ENCODE peak calls at places on chromosome 6, in five cellular contexts. R is ovary, Y is transverse colon, X is stomach, G is tibial nerve. B is an unnamed sample.

GRCh38 chr6:33412140-33413009 is 1.6 kb downstream of the PHF1 start:
- DNase-seq in R (no peak), Y (no peak), X (no peak), G (no peak), B (no peak)

GRCh38 chr6:111805511-111806181 is 67.6 kb downstream of the FYN start:
- DNase-seq in R (no peak), Y (no peak), X (no peak), G (no peak), B (no peak)

GRCh38 chr6:80223743-80224212 is 117.3 kb downstream of the BCKDHB start:
- DNase-seq in R (no peak), Y (no peak), X (no peak), G (no peak), B (no peak)

GRCh38 chr6:134519456-134519855 is 201.5 kb upstream of the SGK1 start:
- DNase-seq in R (no peak), Y (no peak), X (no peak), G (no peak), B (no peak)

GRCh38 chr6:44661221-44661609 is 273.7 kb downstream of the CDC5L start:
- DNase-seq in R (no peak), Y (no peak), X (no peak), G (no peak), B (no peak)

GRCh38 chr6:63615590-63615989 is 20.0 kb upstream of the PHF3 start:
- DNase-seq in R (no peak), Y (no peak), X (no peak), G (no peak), B (no peak)

GRCh38 chr6:160036790-160037206 is 67.9 kb downstream of the IGF2R start:
- DNase-seq in R (no peak), Y (no peak), X (no peak), G (peak; percentile 41), B (no peak)

GRCh38 chr6:125834347-125834746 is 43.6 kb downstream of the NCOA7 start:
- DNase-seq in R (no peak), Y (no peak), X (no peak), G (no peak), B (no peak)

GRCh38 chr6:57257911-57258541 is 35.9 kb upstream of the RAB23 start:
- DNase-seq in R (no peak), Y (no peak), X (no peak), G (no peak), B (no peak)

GRCh38 chr6:679282-679681 is 13.7 kb downstream of the EXOC2 start:
- DNase-seq in R (no peak), Y (no peak), X (no peak), G (no peak), B (no peak)

GRCh38 chr6:145733207-145733606 is 2.1 kb downstream of the EPM2A start:
- DNase-seq in R (no peak), Y (no peak), X (no peak), G (no peak), B (no peak)

GRCh38 chr6:25504661-25505060 is 147.4 kb upstream of the SCGN start:
- DNase-seq in R (no peak), Y (no peak), X (no peak), G (no peak), B (no peak)

GRCh38 chr6:131136021-131136847 is 967 bp downstream of the AKAP7 start:
- DNase-seq in R (no peak), Y (peak; percentile 16), X (no peak), G (peak; percentile 33), B (no peak)

GRCh38 chr6:25121186-25121585 is 158.0 kb upstream of the CARMIL1 start:
- DNase-seq in R (no peak), Y (no peak), X (no peak), G (no peak), B (no peak)

GRCh38 chr6:16903470-16903869 is 142.2 kb upstream of the ATXN1 start:
- DNase-seq in R (no peak), Y (no peak), X (no peak), G (peak; percentile 6), B (no peak)

GRCh38 chr6:15770347-15771143 is 107.7 kb upstream of the DTNBP1 start:
- DNase-seq in R (no peak), Y (no peak), X (no peak), G (no peak), B (no peak)

GRCh38 chr6:157151989-157152388 is 171.3 kb downstream of the TMEM242 start:
- DNase-seq in R (no peak), Y (no peak), X (no peak), G (no peak), B (no peak)

GRCh38 chr6:113004691-113005270 is 657.7 kb downstream of the RFPL4B start:
- DNase-seq in R (no peak), Y (no peak), X (no peak), G (no peak), B (no peak)

GRCh38 chr6:19444481-19444880 is 392.7 kb upstream of the ID4 start:
- DNase-seq in R (no peak), Y (no peak), X (no peak), G (no peak), B (no peak)

GRCh38 chr6:293185-294174 is 1.2 kb downstream of the DUSP22 start:
- DNase-seq in R (peak; percentile 56), Y (peak; percentile 59), X (no peak), G (peak; percentile 51), B (peak; percentile 82)

GRCh38 chr6:127481628-127482027 is 22.4 kb upstream of the KIAA0408 start:
- DNase-seq in R (no peak), Y (no peak), X (no peak), G (no peak), B (no peak)

GRCh38 chr6:154154389-154154967 is 115.4 kb downstream of the OPRM1 start:
- DNase-seq in R (peak; percentile 45), Y (peak; percentile 65), X (peak; percentile 78), G (peak; percentile 76), B (peak; percentile 76)

GRCh38 chr6:154157082-154157481 is 118.0 kb downstream of the OPRM1 start:
- DNase-seq in R (no peak), Y (no peak), X (no peak), G (no peak), B (no peak)

GRCh38 chr6:154157706-154158105 is 118.7 kb downstream of the OPRM1 start:
- DNase-seq in R (no peak), Y (no peak), X (no peak), G (no peak), B (no peak)

GRCh38 chr6:154159126-154159525 is 120.1 kb downstream of the OPRM1 start:
- DNase-seq in R (no peak), Y (no peak), X (no peak), G (no peak), B (no peak)

DNA sequence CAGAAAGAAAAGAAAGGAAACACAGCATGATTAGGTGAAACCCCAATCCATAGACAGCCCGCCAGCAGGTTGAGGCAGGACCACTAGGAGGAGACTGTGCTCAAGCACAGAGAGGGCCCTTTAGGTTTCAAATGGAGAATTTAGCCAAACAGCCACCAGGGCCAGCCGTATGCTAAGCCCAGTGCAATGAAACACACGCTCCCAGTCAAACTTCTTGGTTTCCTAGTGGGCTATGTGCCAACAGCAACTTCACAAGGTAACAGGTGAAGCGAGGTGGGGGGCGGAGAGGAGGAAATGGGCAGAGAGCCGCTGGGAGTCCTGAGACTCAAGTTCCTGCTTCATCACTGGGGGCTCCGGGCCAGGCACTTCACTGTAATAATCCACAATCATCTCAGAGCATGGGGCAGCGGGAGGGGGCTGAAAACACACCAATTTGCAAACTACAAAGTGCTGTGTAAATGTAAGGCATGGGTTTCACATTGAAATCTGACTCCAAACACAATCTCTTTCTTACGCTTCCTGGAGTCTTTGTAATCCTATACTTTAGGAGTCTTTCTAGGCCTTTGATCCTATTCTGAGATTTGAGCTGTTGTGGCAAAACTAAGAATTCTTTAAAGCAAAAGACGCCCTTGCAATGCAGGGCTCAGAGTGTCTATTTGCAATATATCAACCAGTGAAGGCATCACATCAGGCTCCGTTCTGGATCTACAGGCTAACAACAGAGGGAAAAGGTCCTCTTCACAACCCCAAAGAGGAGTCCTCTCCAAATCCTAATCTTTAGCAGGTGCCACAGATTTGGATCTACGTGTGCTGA is 117.3 kb downstream of the OPRM1 start:
- DNase-seq in R (no peak), Y (peak; percentile 47), X (peak; percentile 68), G (peak; percentile 14), B (no peak)
- TF ChIP-seq CTCF in R (no peak), Y (peak; percentile 45), X (no peak), G (peak; percentile 49), B (no peak)

DNA sequence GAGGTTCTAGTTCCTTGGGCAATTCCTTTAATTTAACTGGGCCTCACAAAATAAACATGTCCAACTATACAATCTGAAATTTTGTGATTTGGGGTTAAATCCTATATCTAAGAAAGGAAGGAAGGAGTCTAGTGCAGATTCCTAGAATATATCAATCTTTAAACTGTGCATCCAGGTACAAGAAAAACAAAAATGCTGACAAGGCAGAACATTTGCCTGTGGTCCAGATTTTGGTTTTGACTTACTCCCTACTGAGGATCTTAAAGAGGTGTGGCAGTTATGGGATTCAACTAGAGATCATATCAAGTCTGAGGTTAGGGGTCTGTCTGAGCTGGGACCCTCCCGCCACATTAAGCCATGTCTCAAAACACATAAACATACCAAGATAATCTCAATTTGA is 17.7 kb upstream of the COX7A2 start:
- DNase-seq in R (no peak), Y (no peak), X (no peak), G (no peak), B (no peak)
- H3K36me3 ChIP-seq in R (no peaks in the 10 kb centered on the region), Y (peaks cover 19% of the 10 kb centered on the region), X (peaks cover 93% of the 10 kb centered on the region), G (peaks cover 75% of the 10 kb centered on the region), B (peaks cover 74% of the 10 kb centered on the region)

GRCh38 chr6:62285612-62286469 is at the start of gene KHDRBS2:
- DNase-seq in R (peak; percentile 67), Y (peak; percentile 83), X (peak; percentile 66), G (peak; percentile 64), B (peak; percentile 80)
- TF ChIP-seq EP300 in R (no peak), Y (no peak), X (no peak), G (no peak), B (no peak)

GRCh38 chr6:36139431-36139830 is 9.1 kb downstream of the MAPK13 start:
- DNase-seq in R (no peak), Y (no peak), X (no peak), G (no peak), B (no peak)
- TF ChIP-seq CTCF in R (no peak), Y (no peak), X (no peak), G (no peak), B (no peak)

GRCh38 chr6:167934426-167934864 is 63.0 kb upstream of the KIF25 start:
- DNase-seq in R (no peak), Y (peak; percentile 31), X (peak; percentile 61), G (no peak), B (no peak)

GRCh38 chr6:167933290-167933689 is 64.2 kb upstream of the KIF25 start:
- DNase-seq in R (no peak), Y (no peak), X (no peak), G (no peak), B (no peak)

GRCh38 chr6:167937948-167938911 is 59.2 kb upstream of the KIF25 start:
- DNase-seq in R (no peak), Y (no peak), X (no peak), G (no peak), B (no peak)

GRCh38 chr6:167933847-167934246 is 63.6 kb upstream of the KIF25 start:
- DNase-seq in R (no peak), Y (no peak), X (no peak), G (no peak), B (no peak)

GRCh38 chr6:167937301-167937700 is 60.2 kb upstream of the KIF25 start:
- DNase-seq in R (no peak), Y (no peak), X (no peak), G (no peak), B (no peak)
- H3K36me3 ChIP-seq in R (no peaks in the 10 kb centered on the region), Y (no peaks in the 10 kb centered on the region), X (peaks cover 6% of the 10 kb centered on the region), G (no peaks in the 10 kb centered on the region), B (no peaks in the 10 kb centered on the region)

GRCh38 chr6:41677430-41678045 is 39.3 kb downstream of the MDFI start:
- DNase-seq in R (no peak), Y (no peak), X (no peak), G (no peak), B (no peak)
- TF ChIP-seq EP300 in R (no peak), Y (no peak), X (no peak), G (no peak), B (no peak)

GRCh38 chr6:149468179-149468578 is 16.6 kb downstream of the ZC3H12D start:
- DNase-seq in R (no peak), Y (peak; percentile 36), X (no peak), G (no peak), B (no peak)
- TF ChIP-seq CTCF in R (no peak), Y (no peak), X (no peak), G (no peak), B (no peak)

B was measured in sigmoid colon.